ENCODE peak calls at places on chromosome 12, in nine cellular contexts. Z, I, Q, G, T, V, C, R and E are unnamed samples.

GRCh38 chr12:105852958-105853357 is 285.8 kb downstream of the NUAK1 start:
- DNase-seq in G (peak), R (no peak), Z (no peak), Q (no peak), C (peak), I (no peak), V (no peak), T (no peak), E (peak)

GRCh38 chr12:29891792-29892191 is 108.0 kb upstream of the TMTC1 start:
- DNase-seq in Q (no peak), I (no peak), Z (no peak), T (no peak), V (no peak), G (no peak), C (no peak), R (no peak), E (no peak)

GRCh38 chr12:27812502-27812901 is 32.5 kb upstream of the MANSC4 start:
- DNase-seq in T (no peak), G (no peak), R (no peak), C (no peak), V (no peak), Q (no peak), Z (no peak), I (no peak), E (no peak)

GRCh38 chr12:117100251-117100650 is 1.0 kb upstream of the TESC start:
- DNase-seq in V (peak), Z (no peak), G (no peak), R (no peak), I (peak), C (no peak), T (no peak), Q (peak), E (peak)

GRCh38 chr12:27257104-27257848 is 13.2 kb downstream of the STK38L start:
- DNase-seq in R (no peak), I (no peak), V (no peak), T (no peak), Z (no peak), Q (no peak), C (peak), G (no peak), E (no peak)

GRCh38 chr12:105552056-105552455 is 221.6 kb downstream of the C12orf75 start:
- DNase-seq in I (no peak), G (no peak), C (no peak), Q (no peak), Z (no peak), R (no peak), T (no peak), V (no peak), E (no peak)

GRCh38 chr12:85996280-85996679 is 122.2 kb downstream of the NTS start:
- DNase-seq in G (no peak), Z (peak), C (no peak), R (no peak), T (no peak), Q (no peak), I (no peak), V (no peak), E (peak)

GRCh38 chr12:120321382-120322202 is 6.0 kb downstream of the PLA2G1B start:
- DNase-seq in Z (no peak), Q (no peak), C (no peak), I (peak), G (no peak), V (no peak), R (no peak), T (no peak), E (no peak)

GRCh38 chr12:120536064-120536791 is 2.1 kb downstream of the RNF10 start:
- DNase-seq in G (no peak), T (no peak), V (no peak), R (no peak), C (no peak), I (no peak), Q (no peak), Z (no peak), E (no peak)

GRCh38 chr12:15886372-15887042 is 4.3 kb downstream of the STRAP start:
- DNase-seq in G (no peak), I (no peak), V (no peak), Z (peak), Q (no peak), R (no peak), T (no peak), C (no peak), E (peak)

GRCh38 chr12:69473229-69473628 is 3.0 kb downstream of the FRS2 start:
- DNase-seq in Q (no peak), I (no peak), T (no peak), G (no peak), C (no peak), R (no peak), V (no peak), Z (no peak), E (no peak)

GRCh38 chr12:69469854-69470188 is 367 bp upstream of the FRS2 start:
- DNase-seq in C (no peak), T (no peak), V (no peak), R (no peak), I (no peak), G (no peak), Q (no peak), Z (no peak), E (no peak)

GRCh38 chr12:69471667-69472385 is 1.6 kb downstream of the FRS2 start:
- DNase-seq in Q (no peak), G (no peak), R (no peak), T (no peak), C (no peak), I (no peak), Z (no peak), V (no peak), E (no peak)

GRCh38 chr12:69468237-69469026 is 1.8 kb upstream of the FRS2 start:
- DNase-seq in T (no peak), G (no peak), Z (no peak), R (no peak), C (no peak), I (no peak), Q (peak), V (no peak), E (no peak)

GRCh38 chr12:69470189-69471094 is at the start of gene FRS2:
- DNase-seq in T (peak), G (peak), C (peak), V (peak), Z (peak), Q (peak), R (peak), I (peak), E (peak)
- TF ChIP-seq CTCF in T (peak), G (peak), C (peak), V (peak), Z (peak), Q (peak), R (no peak), I (peak), E (peak)

DNA sequence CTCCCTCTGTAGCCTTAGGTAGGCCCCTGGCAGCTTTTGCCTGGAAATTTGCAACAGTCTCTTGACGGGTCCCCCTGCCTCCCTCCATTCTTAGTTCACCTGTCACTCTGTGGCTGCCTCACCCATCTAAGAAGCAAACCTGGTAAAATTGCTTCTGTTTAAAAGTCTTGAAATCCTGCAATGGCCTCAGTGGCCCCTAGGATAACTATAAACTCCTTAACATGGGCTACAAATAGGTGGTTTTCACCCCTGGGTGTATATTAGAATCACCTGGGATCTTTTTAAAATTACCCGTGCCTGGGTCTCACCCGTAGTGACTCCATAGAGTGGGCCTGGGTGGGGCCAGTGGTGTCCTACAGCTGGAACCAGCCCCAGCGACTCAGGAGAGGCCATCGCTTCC is 332.7 kb downstream of the CACNA1C start:
- DNase-seq in Z (no peak), G (no peak), C (no peak), R (no peak), I (no peak), V (no peak), Q (no peak), T (no peak), E (no peak)
- H3K4me3 ChIP-seq in Z (no peak), G (no peak), C (no peak), R (no peak), I (no peak), V (no peak), Q (no peak), T (no peak), E (no peak)

GRCh38 chr12:62273724-62274380 is 13.6 kb downstream of the USP15 start:
- DNase-seq in G (no peak), C (no peak), I (no peak), Q (no peak), R (no peak), V (no peak), Z (no peak), T (no peak), E (no peak)

GRCh38 chr12:62270872-62271271 is 10.7 kb downstream of the USP15 start:
- DNase-seq in I (no peak), Z (no peak), G (no peak), T (no peak), R (no peak), V (no peak), C (no peak), Q (no peak), E (no peak)

GRCh38 chr12:62269464-62270228 is 9.4 kb downstream of the USP15 start:
- DNase-seq in I (no peak), Z (no peak), R (no peak), V (no peak), T (no peak), Q (no peak), C (no peak), G (no peak), E (no peak)

GRCh38 chr12:62270384-62270783 is 10.2 kb downstream of the USP15 start:
- DNase-seq in R (no peak), G (no peak), Z (no peak), C (no peak), I (no peak), V (no peak), Q (no peak), T (no peak), E (no peak)

DNA sequence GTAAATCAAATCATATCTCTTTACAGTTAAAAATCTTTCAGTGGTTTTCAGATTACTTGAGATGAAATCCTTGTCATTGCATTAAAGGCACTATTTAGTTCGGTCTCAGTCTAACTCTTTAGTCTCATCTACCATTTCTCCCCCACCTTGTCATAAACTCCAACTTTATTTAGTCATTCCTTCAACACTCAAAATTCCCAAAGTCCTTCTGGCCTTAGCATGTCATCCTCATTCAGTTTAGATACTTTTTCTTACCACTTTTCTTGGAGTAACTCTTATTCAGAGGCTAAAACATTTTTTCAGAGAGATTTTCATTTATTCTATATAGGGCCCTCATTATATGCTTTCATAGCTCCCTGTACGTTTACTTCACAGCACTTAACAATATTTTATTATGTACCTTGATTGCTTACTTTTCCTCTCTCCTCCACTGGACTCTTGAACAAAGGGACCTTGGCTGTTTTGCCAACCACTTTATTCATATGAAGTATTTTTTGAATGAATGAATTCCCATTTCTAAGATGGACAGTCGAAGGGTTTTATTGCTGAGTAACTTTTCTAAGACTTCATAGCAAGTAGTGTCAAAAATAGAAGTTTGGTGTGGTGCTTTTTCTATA is 12.8 kb downstream of the USP15 start:
- DNase-seq in C (no peak), I (no peak), Q (no peak), T (no peak), V (no peak), G (no peak), Z (no peak), R (no peak), E (no peak)
- TF ChIP-seq CTCF in C (no peak), I (no peak), Q (no peak), T (no peak), V (no peak), G (no peak), Z (no peak), R (no peak), E (no peak)

DNA sequence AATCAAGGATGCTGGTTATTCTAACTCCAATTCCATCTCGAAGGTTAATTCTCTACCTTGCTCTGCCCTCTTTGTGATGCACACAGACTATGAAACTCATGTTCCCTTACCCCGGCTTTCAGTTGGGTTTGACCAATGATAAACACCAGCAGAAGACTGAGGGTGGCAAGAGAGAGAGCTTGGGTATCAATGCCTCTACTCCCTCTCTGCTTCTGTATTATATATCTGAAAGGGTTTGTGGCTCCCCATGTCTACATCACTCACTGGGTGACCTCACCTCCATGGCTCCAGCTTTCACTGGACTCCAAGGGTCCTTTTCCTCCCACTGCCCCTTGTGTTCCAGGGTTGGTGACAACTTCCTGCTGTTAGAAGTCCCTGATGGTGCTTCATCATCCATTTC is 659.0 kb upstream of the TBX3 start:
- DNase-seq in Q (no peak), R (no peak), G (no peak), V (no peak), C (no peak), Z (no peak), I (no peak), T (no peak), E (no peak)
- H3K4me3 ChIP-seq in Q (no peak), R (no peak), G (no peak), V (no peak), C (no peak), Z (no peak), I (no peak), T (no peak), E (no peak)

GRCh38 chr12:77925536-77926108 is 94.9 kb downstream of the NAV3 start:
- DNase-seq in G (peak), T (peak), V (peak), R (peak), Q (peak), C (peak), I (peak), Z (peak), E (peak)
- TF ChIP-seq CTCF in G (peak), T (peak), V (peak), R (peak), Q (peak), C (peak), I (peak), Z (peak), E (peak)

GRCh38 chr12:79978692-79979091 is 43.8 kb upstream of the PPP1R12A start:
- DNase-seq in T (no peak), G (no peak), V (no peak), Z (no peak), I (no peak), R (no peak), Q (no peak), C (no peak), E (no peak)

GRCh38 chr12:79982371-79983062 is 47.6 kb upstream of the PPP1R12A start:
- DNase-seq in Q (no peak), C (peak), T (no peak), Z (no peak), G (no peak), R (no peak), I (no peak), V (no peak), E (no peak)

GRCh38 chr12:79988368-79988767 is 53.5 kb upstream of the PPP1R12A start:
- DNase-seq in V (no peak), Z (peak), R (no peak), Q (no peak), T (no peak), G (no peak), C (peak), I (no peak), E (peak)

GRCh38 chr12:79983969-79984629 is 49.2 kb upstream of the PPP1R12A start:
- DNase-seq in R (no peak), Z (no peak), C (peak), Q (no peak), I (no peak), G (no peak), T (no peak), V (no peak), E (peak)

DNA sequence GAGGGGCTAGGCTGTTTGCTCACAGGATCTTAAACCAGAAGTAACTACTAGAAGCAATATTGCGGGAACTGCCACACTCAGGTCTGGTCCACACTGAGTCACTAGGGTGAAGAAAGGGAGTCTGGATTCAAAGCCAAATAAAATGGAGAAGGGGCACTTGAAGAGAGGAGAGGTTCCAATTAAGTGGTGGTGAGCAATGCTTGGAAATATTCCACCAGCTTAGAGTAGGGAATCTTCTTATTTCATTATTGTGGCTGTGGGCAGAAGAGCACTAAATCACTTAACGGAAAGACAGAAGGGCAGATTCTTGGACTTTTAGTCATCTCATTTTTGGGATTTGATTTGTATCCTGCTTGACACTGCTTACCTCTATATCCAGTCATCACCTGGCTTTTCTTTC is 48.6 kb upstream of the PPP1R12A start:
- DNase-seq in T (no peak), G (no peak), V (no peak), I (no peak), Q (no peak), C (peak), R (no peak), Z (peak), E (peak)
- H3K4me3 ChIP-seq in T (no peak), G (no peak), V (no peak), I (no peak), Q (no peak), C (no peak), R (no peak), Z (no peak), E (no peak)

GRCh38 chr12:3042394-3042793 is 34.8 kb upstream of the TSPAN9 start:
- DNase-seq in Z (no peak), C (no peak), G (peak), I (no peak), T (no peak), V (no peak), R (no peak), Q (no peak), E (no peak)
- TF ChIP-seq CTCF in Z (no peak), C (no peak), G (no peak), I (no peak), T (no peak), V (no peak), R (no peak), Q (no peak), E (no peak)

DNA sequence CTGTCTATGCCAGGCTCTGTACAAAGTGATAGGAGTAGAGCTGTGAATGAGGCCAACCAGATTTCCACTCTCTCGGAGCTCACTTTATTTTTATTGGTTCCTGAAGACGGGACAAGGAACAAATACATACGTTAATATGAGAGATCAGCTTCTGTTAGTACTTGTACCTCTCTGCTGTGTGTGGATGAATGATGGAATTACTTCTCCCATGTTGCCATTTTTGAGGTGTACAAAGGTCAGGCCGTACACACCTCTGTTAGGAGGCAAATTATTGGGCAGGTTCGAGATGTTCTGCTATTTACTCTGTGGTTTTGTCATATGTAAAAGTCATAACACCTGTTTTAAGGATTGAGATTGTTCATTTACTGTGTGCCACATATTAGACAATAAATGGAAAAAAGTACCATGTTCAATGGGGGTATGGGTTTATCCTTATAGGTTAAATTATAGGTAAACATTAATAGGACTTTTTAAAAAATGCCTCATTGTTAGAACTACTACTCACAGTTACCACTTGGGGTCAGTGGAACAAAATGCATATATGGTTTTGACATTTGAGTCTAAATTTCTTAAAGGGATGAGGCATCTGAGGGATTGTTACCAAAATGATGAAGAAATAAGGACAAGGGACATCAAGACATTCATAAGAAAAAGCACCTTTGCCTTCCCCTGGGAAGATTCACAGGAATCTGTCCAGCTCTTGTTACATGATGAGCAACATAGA is 26.9 kb downstream of the WBP11 start:
- DNase-seq in R (no peak), V (no peak), T (no peak), C (peak), I (no peak), Q (no peak), Z (no peak), G (no peak), E (peak)
- H3K4me3 ChIP-seq in R (no peak), V (no peak), T (no peak), C (peak), I (no peak), Q (peak), Z (no peak), G (peak), E (peak)